ENCODE peak calls at places on chromosomes 16 and 17, in nine cellular contexts. V is AG04449; H is tibial artery; I is glutamatergic neuron; D is activated T-cell treated with anti-CD3 and anti-CD28 coated beads, Interleukin-2, amount 50 U/mL, for 1 hour; C is right cardiac atrium; L is amniotic stem cell; E is stimulated activated CD4-positive, alpha-beta T cell treated with anti-CD3 and anti-CD28 coated beads, Interleukin-1b, Interleukin-23, amount 100 ng/mL, for 24 hours; P is activated CD8-positive, alpha-beta memory T cell treated with anti-CD3 and anti-CD28 coated beads, Interleukin-2, amount 10 ng/mL, durations not matched to agents 7 days and 5 days. Q is an unnamed sample.

GRCh38 chr16:77169650-77170236 is 21.2 kb upstream of the MON1B start:
- DNase-seq in C (no peak), L (no peak), E (peak; percentile 24), I (peak; percentile 77), V (no peak), H (no peak), D (no peak), P (peak; percentile 54), Q (peak; percentile 58)

GRCh38 chr17:50593321-50593720 is 32.8 kb downstream of the CACNA1G start:
- DNase-seq in V (no peak), P (no peak), L (no peak), C (peak; percentile 82), E (no peak), D (no peak), H (no peak), I (peak; percentile 77), Q (no peak)

GRCh38 chr16:69276143-69277115 is 34.7 kb upstream of the VPS4A start:
- DNase-seq in D (no peak), L (peak; percentile 91), H (peak; percentile 85), P (no peak), I (no peak), E (no peak), V (peak; percentile 93), C (peak; percentile 77), Q (peak; percentile 17)

GRCh38 chr17:15966183-15966878 is 21.4 kb downstream of the ADORA2B start:
- DNase-seq in I (no peak), L (no peak), C (no peak), E (no peak), P (no peak), D (no peak), V (no peak), H (no peak), Q (peak; percentile 47)

GRCh38 chr16:81140930-81141780 is 45.0 kb upstream of the GCSH start:
- DNase-seq in L (no peak), V (no peak), H (no peak), C (no peak), D (no peak), E (no peak), I (peak; percentile 23), P (no peak), Q (no peak)

GRCh38 chr17:56939869-56940484 is 20.9 kb downstream of the COIL start:
- DNase-seq in H (no peak), I (no peak), E (no peak), V (no peak), C (no peak), P (no peak), D (no peak), L (peak; percentile 9), Q (peak; percentile 79)

GRCh38 chr16:27322858-27323780 is 9.3 kb downstream of the IL4R start:
- DNase-seq in V (no peak), H (peak; percentile 25), L (no peak), D (peak; percentile 19), E (no peak), I (no peak), C (no peak), P (no peak), Q (no peak)

GRCh38 chr17:38562903-38563302 is 42.8 kb downstream of the SRCIN1 start:
- DNase-seq in D (no peak), V (no peak), C (no peak), L (no peak), I (no peak), P (no peak), E (no peak), H (no peak), Q (no peak)

GRCh38 chr16:11410382-11411058 is 65.3 kb downstream of the RMI2 start:
- DNase-seq in P (no peak), D (no peak), I (no peak), V (no peak), H (peak; percentile 86), L (no peak), C (peak; percentile 65), E (no peak), Q (no peak)

GRCh38 chr16:49588061-49588460 is 214.5 kb downstream of the C16orf78 start:
- DNase-seq in V (no peak), D (no peak), C (no peak), H (peak; percentile 27), P (no peak), E (no peak), I (no peak), L (no peak), Q (no peak)

GRCh38 chr16:19886061-19886792 is 1.6 kb upstream of the GPRC5B start:
- DNase-seq in V (peak; percentile 12), P (peak; percentile 86), I (peak; percentile 88), D (peak; percentile 83), E (peak; percentile 69), H (peak; percentile 83), C (peak; percentile 86), L (peak; percentile 43), Q (peak; percentile 66)

GRCh38 chr17:46771601-46772012 is 46.9 kb downstream of the WNT3 start:
- DNase-seq in P (no peak), E (no peak), V (no peak), D (no peak), C (peak; percentile 70), H (no peak), I (peak; percentile 45), L (no peak), Q (peak; percentile 62)

GRCh38 chr16:87543436-87544191 is 50.8 kb upstream of the ZCCHC14 start:
- DNase-seq in H (no peak), I (no peak), L (no peak), D (no peak), P (no peak), E (no peak), C (no peak), V (no peak), Q (no peak)

GRCh38 chr16:8878523-8878911 is 3.6 kb upstream of the LITAFD start:
- DNase-seq in E (no peak), C (no peak), P (no peak), L (no peak), V (peak; percentile 51), H (no peak), I (no peak), D (no peak), Q (no peak)

GRCh38 chr17:15945493-15946209 is 721 bp downstream of the ADORA2B start:
- DNase-seq in L (no peak), E (no peak), I (no peak), P (no peak), V (no peak), C (peak; percentile 58), D (peak; percentile 32), H (no peak), Q (peak; percentile 35)

GRCh38 chr17:82603981-82604448 is 44.2 kb downstream of the WDR45B start:
- DNase-seq in H (peak; percentile 83), I (peak; percentile 50), C (peak; percentile 77), P (no peak), V (no peak), L (no peak), D (no peak), E (no peak), Q (peak; percentile 35)

GRCh38 chr17:27616414-27616813 is 14.6 kb upstream of the LGALS9 start:
- DNase-seq in V (no peak), P (no peak), L (no peak), H (no peak), I (no peak), E (no peak), C (no peak), D (no peak), Q (no peak)

GRCh38 chr17:63834431-63835166 is 7.1 kb upstream of the FTSJ3 start:
- DNase-seq in L (no peak), D (peak; percentile 69), V (no peak), E (no peak), H (peak; percentile 70), P (peak; percentile 77), I (peak; percentile 59), C (peak; percentile 74), Q (peak; percentile 84)

GRCh38 chr17:1455291-1455747 is 713 bp downstream of the CRK start:
- DNase-seq in D (no peak), H (peak; percentile 86), I (peak; percentile 75), L (peak; percentile 60), P (peak; percentile 65), V (no peak), C (peak; percentile 88), E (peak; percentile 15), Q (no peak)

GRCh38 chr16:746637-747036 is 5.8 kb upstream of the CIAO3 start:
- DNase-seq in E (no peak), V (no peak), I (no peak), C (no peak), H (no peak), D (no peak), P (no peak), L (no peak), Q (no peak)

GRCh38 chr17:75695830-75696271 is 25.4 kb upstream of the ITGB4 start:
- DNase-seq in E (no peak), H (no peak), L (no peak), I (no peak), C (peak; percentile 84), D (no peak), P (no peak), V (no peak), Q (no peak)

GRCh38 chr17:50101346-50102163 is 6.4 kb downstream of the PDK2 start:
- DNase-seq in D (no peak), I (no peak), E (no peak), V (no peak), H (no peak), C (peak; percentile 84), P (no peak), L (no peak), Q (no peak)

GRCh38 chr17:6098466-6099180 is 28.4 kb downstream of the WSCD1 start:
- DNase-seq in C (no peak), E (no peak), P (no peak), H (peak; percentile 61), D (no peak), L (no peak), V (no peak), I (no peak), Q (peak; percentile 86)

GRCh38 chr17:76599699-76600460 is 14.2 kb upstream of the ST6GALNAC2 start:
- DNase-seq in H (no peak), D (no peak), E (no peak), P (no peak), I (no peak), C (no peak), L (no peak), V (no peak), Q (peak; percentile 54)

GRCh38 chr17:61849674-61850073 is 13.7 kb downstream of the BRIP1 start:
- DNase-seq in V (no peak), L (no peak), I (no peak), P (no peak), H (no peak), D (no peak), E (no peak), C (no peak), Q (no peak)

GRCh38 chr17:33602981-33603380 is 309.9 kb upstream of the ASIC2 start:
- DNase-seq in D (no peak), E (no peak), C (no peak), V (no peak), H (no peak), I (peak; percentile 22), P (no peak), L (no peak), Q (no peak)

GRCh38 chr16:67028167-67028554 is 788 bp upstream of the CBFB start:
- DNase-seq in L (no peak), P (no peak), E (no peak), I (no peak), D (no peak), C (no peak), V (no peak), H (peak; percentile 31), Q (no peak)

GRCh38 chr16:50254072-50254471 is 12.3 kb upstream of the ADCY7 start:
- DNase-seq in D (no peak), H (peak; percentile 29), P (no peak), I (no peak), E (no peak), L (no peak), V (no peak), C (no peak), Q (no peak)

GRCh38 chr17:50113624-50114320 is 16.2 kb downstream of the SAMD14 start:
- DNase-seq in H (peak; percentile 73), E (no peak), D (no peak), P (no peak), C (no peak), I (no peak), L (no peak), V (no peak), Q (no peak)

GRCh38 chr17:31313982-31314787 is at the start of gene EVI2B:
- DNase-seq in V (no peak), P (no peak), H (no peak), E (no peak), I (no peak), C (no peak), L (no peak), D (no peak), Q (peak; percentile 78)

GRCh38 chr17:72187544-72187943 is 66.7 kb downstream of the SOX9 start:
- DNase-seq in P (no peak), D (no peak), L (no peak), E (no peak), H (peak; percentile 74), C (peak; percentile 88), V (no peak), I (no peak), Q (no peak)